ENCODE peak calls at places on chromosome 6, in four cellular contexts. One of them, this sample, is unnamed.

GRCh38 chr6:30711758-30712380 is 5.2 kb downstream of the MDC1 start:
- DNase-seq in A172: no peak
- DNase-seq in fibroblast of the aortic adventitia: no peak
- DNase-seq in T-cell: no peak
- DNase-seq in this sample: no peak

GRCh38 chr6:135170849-135171248 is 10.3 kb upstream of the MYB start:
- DNase-seq in fibroblast of the aortic adventitia: no peak
- DNase-seq in A172: no peak
- DNase-seq in T-cell: no peak
- DNase-seq in this sample: no peak

GRCh38 chr6:170094686-170095272 is 196.1 kb downstream of the DLL1 start:
- DNase-seq in T-cell: no peak
- DNase-seq in fibroblast of the aortic adventitia: no peak
- DNase-seq in A172: no peak
- DNase-seq in this sample: no peak

GRCh38 chr6:36980876-36981619 is 4.9 kb downstream of the MTCH1 start:
- DNase-seq in T-cell: no peak
- DNase-seq in A172: no peak
- DNase-seq in fibroblast of the aortic adventitia: no peak
- DNase-seq in this sample: no peak

GRCh38 chr6:140879861-140880260 is 1252.9 kb upstream of the GJE1 start:
- DNase-seq in A172: no peak
- DNase-seq in T-cell: no peak
- DNase-seq in fibroblast of the aortic adventitia: peak
- DNase-seq in this sample: peak

GRCh38 chr6:134373282-134373922 is 55.5 kb upstream of the SGK1 start:
- DNase-seq in A172: peak
- DNase-seq in fibroblast of the aortic adventitia: peak
- DNase-seq in T-cell: no peak
- DNase-seq in this sample: peak

GRCh38 chr6:89980353-89980752 is 86.1 kb downstream of the GJA10 start:
- DNase-seq in fibroblast of the aortic adventitia: no peak
- DNase-seq in T-cell: no peak
- DNase-seq in A172: no peak
- DNase-seq in this sample: no peak

GRCh38 chr6:22247916-22248482 is 48.8 kb downstream of the PRL start:
- DNase-seq in fibroblast of the aortic adventitia: peak
- DNase-seq in A172: no peak
- DNase-seq in T-cell: no peak
- DNase-seq in this sample: no peak

GRCh38 chr6:78157606-78158005 is 504.8 kb downstream of the MEI4 start:
- DNase-seq in A172: no peak
- DNase-seq in fibroblast of the aortic adventitia: no peak
- DNase-seq in T-cell: no peak
- DNase-seq in this sample: no peak

GRCh38 chr6:33095681-33096080 is 19.9 kb downstream of the HLA-DPB1 start:
- DNase-seq in fibroblast of the aortic adventitia: no peak
- DNase-seq in T-cell: no peak
- DNase-seq in A172: no peak
- DNase-seq in this sample: peak

GRCh38 chr6:159931112-159931511 is 37.8 kb upstream of the IGF2R start:
- DNase-seq in A172: no peak
- DNase-seq in fibroblast of the aortic adventitia: no peak
- DNase-seq in T-cell: no peak
- DNase-seq in this sample: no peak

GRCh38 chr6:91653954-91654843 is 1067.3 kb upstream of the MAP3K7 start:
- DNase-seq in A172: no peak
- DNase-seq in fibroblast of the aortic adventitia: no peak
- DNase-seq in T-cell: no peak
- DNase-seq in this sample: no peak

GRCh38 chr6:166007349-166008263 is 160.0 kb downstream of the TBXT start:
- DNase-seq in A172: no peak
- DNase-seq in T-cell: no peak
- DNase-seq in fibroblast of the aortic adventitia: peak
- DNase-seq in this sample: peak

GRCh38 chr6:15487262-15487661 is 175.6 kb downstream of the DTNBP1 start:
- DNase-seq in T-cell: no peak
- DNase-seq in fibroblast of the aortic adventitia: no peak
- DNase-seq in A172: no peak
- DNase-seq in this sample: no peak

GRCh38 chr6:39881851-39882566 is 52.3 kb downstream of the MOCS1 start:
- DNase-seq in T-cell: no peak
- DNase-seq in A172: peak
- DNase-seq in fibroblast of the aortic adventitia: peak
- DNase-seq in this sample: peak

GRCh38 chr6:155287762-155288161 is 23.9 kb downstream of the CLDN20 start:
- DNase-seq in A172: no peak
- DNase-seq in T-cell: no peak
- DNase-seq in fibroblast of the aortic adventitia: no peak
- DNase-seq in this sample: no peak

GRCh38 chr6:2823104-2823850 is 18.4 kb downstream of the SERPINB1 start:
- DNase-seq in T-cell: no peak
- DNase-seq in A172: no peak
- DNase-seq in fibroblast of the aortic adventitia: no peak
- DNase-seq in this sample: no peak

GRCh38 chr6:156906451-156906850 is 129.3 kb downstream of the ARID1B start:
- DNase-seq in T-cell: no peak
- DNase-seq in A172: no peak
- DNase-seq in fibroblast of the aortic adventitia: no peak
- DNase-seq in this sample: no peak

GRCh38 chr6:157056275-157056674 is 267.0 kb downstream of the TMEM242 start:
- DNase-seq in A172: no peak
- DNase-seq in T-cell: no peak
- DNase-seq in fibroblast of the aortic adventitia: no peak
- DNase-seq in this sample: no peak

GRCh38 chr6:134802426-134803058 is 147.4 kb downstream of the ALDH8A1 start:
- DNase-seq in T-cell: no peak
- DNase-seq in A172: peak
- DNase-seq in fibroblast of the aortic adventitia: no peak
- DNase-seq in this sample: peak

GRCh38 chr6:6624269-6624668 is 35.7 kb downstream of the LY86 start:
- DNase-seq in fibroblast of the aortic adventitia: no peak
- DNase-seq in T-cell: no peak
- DNase-seq in A172: no peak
- DNase-seq in this sample: no peak

GRCh38 chr6:63573899-63574553 is 1.7 kb downstream of the LOC128125822 start:
- DNase-seq in fibroblast of the aortic adventitia: peak
- DNase-seq in A172: peak
- DNase-seq in T-cell: peak
- DNase-seq in this sample: peak

GRCh38 chr6:56814308-56814707 is 140.6 kb upstream of the BEND6 start:
- DNase-seq in fibroblast of the aortic adventitia: no peak
- DNase-seq in A172: no peak
- DNase-seq in T-cell: no peak
- DNase-seq in this sample: no peak

GRCh38 chr6:1082040-1082935 is 229.6 kb upstream of the FOXQ1 start:
- DNase-seq in A172: peak
- DNase-seq in T-cell: no peak
- DNase-seq in fibroblast of the aortic adventitia: peak
- DNase-seq in this sample: peak

GRCh38 chr6:15462717-15463525 is 199.9 kb downstream of the DTNBP1 start:
- DNase-seq in T-cell: no peak
- DNase-seq in fibroblast of the aortic adventitia: peak
- DNase-seq in A172: peak
- DNase-seq in this sample: peak

GRCh38 chr6:37867756-37868446 is 48.4 kb downstream of the ZFAND3 start:
- DNase-seq in fibroblast of the aortic adventitia: no peak
- DNase-seq in A172: no peak
- DNase-seq in T-cell: no peak
- DNase-seq in this sample: no peak

GRCh38 chr6:72390548-72390947 is 231.3 kb upstream of the KCNQ5 start:
- DNase-seq in A172: no peak
- DNase-seq in fibroblast of the aortic adventitia: no peak
- DNase-seq in T-cell: no peak
- DNase-seq in this sample: no peak

GRCh38 chr6:144064402-144064830 is 31.0 kb downstream of the SF3B5 start:
- DNase-seq in A172: no peak
- DNase-seq in T-cell: peak
- DNase-seq in fibroblast of the aortic adventitia: no peak
- DNase-seq in this sample: no peak

GRCh38 chr6:114075777-114076176 is 104.8 kb upstream of the HDAC2 start:
- DNase-seq in fibroblast of the aortic adventitia: no peak
- DNase-seq in T-cell: no peak
- DNase-seq in A172: no peak
- DNase-seq in this sample: no peak

GRCh38 chr6:4583026-4583425 is 193.2 kb upstream of the CDYL start:
- DNase-seq in A172: peak
- DNase-seq in fibroblast of the aortic adventitia: peak
- DNase-seq in T-cell: no peak
- DNase-seq in this sample: no peak

GRCh38 chr6:1390071-1390804 is 862 bp downstream of the FOXF2 start:
- DNase-seq in A172: no peak
- DNase-seq in T-cell: no peak
- DNase-seq in fibroblast of the aortic adventitia: peak
- DNase-seq in this sample: peak

GRCh38 chr6:139600313-139600712 is 225.9 kb upstream of the CITED2 start:
- DNase-seq in A172: no peak
- DNase-seq in T-cell: no peak
- DNase-seq in fibroblast of the aortic adventitia: no peak
- DNase-seq in this sample: no peak

GRCh38 chr6:119267506-119267905 is 82.1 kb downstream of the MAN1A1 start:
- DNase-seq in T-cell: no peak
- DNase-seq in A172: no peak
- DNase-seq in fibroblast of the aortic adventitia: no peak
- DNase-seq in this sample: no peak

GRCh38 chr6:130943738-130944137 is 116.5 kb downstream of the SMLR1 start:
- DNase-seq in fibroblast of the aortic adventitia: no peak
- DNase-seq in A172: no peak
- DNase-seq in T-cell: no peak
- DNase-seq in this sample: no peak

GRCh38 chr6:138500045-138500665 is 861 bp upstream of the NHSL1 start:
- DNase-seq in A172: no peak
- DNase-seq in fibroblast of the aortic adventitia: no peak
- DNase-seq in T-cell: no peak
- DNase-seq in this sample: no peak

GRCh38 chr6:145323652-145324051 is 411.7 kb downstream of the EPM2A start:
- DNase-seq in T-cell: no peak
- DNase-seq in fibroblast of the aortic adventitia: no peak
- DNase-seq in A172: no peak
- DNase-seq in this sample: no peak

GRCh38 chr6:89468998-89469397 is 36.0 kb downstream of the ANKRD6 start:
- DNase-seq in fibroblast of the aortic adventitia: no peak
- DNase-seq in A172: no peak
- DNase-seq in T-cell: no peak
- DNase-seq in this sample: no peak

GRCh38 chr6:163259689-163260088 is 154.8 kb upstream of the QKI start:
- DNase-seq in A172: no peak
- DNase-seq in T-cell: no peak
- DNase-seq in fibroblast of the aortic adventitia: no peak
- DNase-seq in this sample: no peak

GRCh38 chr6:80433666-80434025 is 327.2 kb downstream of the BCKDHB start:
- DNase-seq in T-cell: no peak
- DNase-seq in fibroblast of the aortic adventitia: peak
- DNase-seq in A172: no peak
- DNase-seq in this sample: no peak

This sample was measured in AG10803.